ENCODE peak calls at places on chromosomes 13 and 19, in nine cellular contexts. V is SJCRH30, C is cardiac muscle cell, K is PC-9, U is heart right ventricle, L is psoas muscle, G is tibial nerve, H is lower leg skin, X is IMR-90. B is an unnamed sample.

GRCh38 chr13:51844862-51845573 is at the start of gene TMEM272:
- DNase-seq in U (peak), V (peak), C (peak), L (peak), G (no peak), K (peak), H (no peak), X (peak), B (peak)

GRCh38 chr19:44371815-44372480 is 15.5 kb upstream of the ZNF112 start:
- DNase-seq in U (no peak), K (no peak), V (no peak), C (no peak), X (no peak), H (no peak), L (no peak), G (no peak), B (no peak)

GRCh38 chr19:41479757-41480191 is 36.8 kb downstream of the ERICH4 start:
- DNase-seq in X (no peak), V (peak), C (peak), K (peak), G (no peak), L (peak), U (peak), H (no peak), B (peak)

GRCh38 chr13:45231722-45232121 is 30.9 kb upstream of the KCTD4 start:
- DNase-seq in H (no peak), V (no peak), C (peak), L (no peak), X (peak), U (no peak), K (no peak), G (no peak), B (peak)

GRCh38 chr13:39900106-39900750 is 244.8 kb downstream of the COG6 start:
- DNase-seq in K (no peak), H (no peak), L (no peak), G (no peak), V (no peak), C (peak), U (no peak), X (peak), B (no peak)

GRCh38 chr13:40609972-40610726 is 56.3 kb downstream of the FOXO1 start:
- DNase-seq in C (no peak), V (no peak), X (no peak), U (no peak), K (peak), G (no peak), H (no peak), L (no peak), B (no peak)

GRCh38 chr19:3175761-3176714 is 2.5 kb upstream of the S1PR4 start:
- DNase-seq in U (no peak), V (no peak), H (no peak), K (peak), C (no peak), L (no peak), G (no peak), X (peak), B (peak)

GRCh38 chr13:113548171-113548641 is 36.3 kb upstream of the TFDP1 start:
- DNase-seq in L (no peak), V (no peak), U (no peak), C (peak), X (no peak), G (no peak), K (no peak), H (peak), B (no peak)

GRCh38 chr13:51419015-51419636 is 33.7 kb downstream of the INTS6 start:
- DNase-seq in X (no peak), H (no peak), K (no peak), U (no peak), G (no peak), V (no peak), L (no peak), C (no peak), B (no peak)

GRCh38 chr19:31946491-31946890 is 398.9 kb upstream of the ZNF507 start:
- DNase-seq in H (no peak), L (no peak), U (peak), V (peak), C (no peak), G (peak), K (no peak), X (no peak), B (no peak)

GRCh38 chr19:42420055-42420544 is 7.1 kb downstream of the LIPE start:
- DNase-seq in H (no peak), V (no peak), C (peak), U (peak), G (no peak), K (no peak), X (peak), L (no peak), B (peak)

GRCh38 chr13:76677047-76677446 is 209.2 kb downstream of the KCTD12 start:
- DNase-seq in H (no peak), U (peak), K (no peak), X (peak), C (peak), L (peak), G (peak), V (peak), B (peak)

GRCh38 chr13:68810660-68811059 is 1297.0 kb upstream of the ATXN8OS start:
- DNase-seq in H (no peak), C (no peak), G (no peak), U (no peak), V (no peak), K (no peak), L (no peak), X (no peak), B (no peak)

GRCh38 chr13:82803341-82803740 is 1078.9 kb downstream of the SLITRK1 start:
- DNase-seq in U (no peak), L (no peak), H (no peak), X (no peak), V (no peak), C (peak), K (no peak), G (no peak), B (peak)

GRCh38 chr19:4123615-4124568 is at the start of gene MAP2K2:
- DNase-seq in L (peak), H (peak), X (peak), C (peak), G (peak), V (peak), K (peak), U (peak), B (peak)

GRCh38 chr19:18282021-18282787 is 782 bp upstream of the JUND start:
- DNase-seq in X (no peak), H (peak), G (no peak), U (peak), V (peak), K (no peak), L (no peak), C (no peak), B (no peak)

GRCh38 chr19:798415-799075 is 1.3 kb downstream of the PTBP1 start:
- DNase-seq in U (no peak), K (no peak), X (no peak), C (no peak), G (no peak), V (no peak), L (peak), H (no peak), B (peak)

GRCh38 chr19:37128821-37129177 is 43.7 kb downstream of the ZNF585A start:
- DNase-seq in C (no peak), H (no peak), G (no peak), K (no peak), V (no peak), L (no peak), X (no peak), U (no peak), B (no peak)

DNA sequence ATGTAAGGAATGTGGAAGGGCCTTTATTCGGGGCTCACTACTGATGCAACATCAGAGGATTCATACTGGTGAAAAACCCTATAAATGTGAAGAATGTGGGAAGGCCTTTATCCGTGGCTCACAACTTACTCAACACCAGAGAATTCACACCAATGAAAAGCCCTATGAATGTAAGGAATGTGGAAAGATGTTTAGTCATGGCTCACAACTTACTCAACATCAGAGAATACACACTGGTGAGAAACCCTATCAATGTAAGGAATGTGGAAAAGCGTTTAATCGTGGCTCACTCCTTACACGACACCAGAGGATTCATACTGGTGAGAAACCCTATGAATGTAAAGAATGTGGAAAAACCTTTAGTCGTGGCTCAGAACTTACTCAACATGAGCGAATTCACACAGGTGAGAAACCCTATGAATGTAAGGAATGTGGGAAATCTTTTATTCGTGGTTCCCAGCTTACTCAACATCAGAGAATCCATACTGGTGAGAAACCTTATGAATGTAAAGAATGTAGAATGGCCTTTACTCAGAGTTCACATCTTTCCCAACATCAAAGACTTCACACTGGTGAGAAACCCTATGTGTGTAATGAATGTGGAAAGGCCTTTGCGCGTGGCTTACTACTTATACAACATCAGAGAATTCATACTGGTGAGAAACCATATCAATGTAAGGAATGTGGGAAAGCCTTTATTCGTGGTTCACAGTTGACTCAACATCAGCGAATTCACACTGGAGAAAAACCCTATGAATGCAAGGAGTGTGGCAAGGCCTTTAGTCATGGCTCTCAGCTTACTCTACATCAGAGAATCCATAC is 44.3 kb downstream of the ZNF585A start:
- DNase-seq in V (no peak), U (no peak), H (no peak), C (no peak), G (no peak), X (no peak), K (no peak), L (no peak), B (no peak)
- H3K4me3 ChIP-seq in V (no peak), U (no peak), H (no peak), C (no peak), G (no peak), X (no peak), K (peak), L (no peak), B (no peak)

DNA sequence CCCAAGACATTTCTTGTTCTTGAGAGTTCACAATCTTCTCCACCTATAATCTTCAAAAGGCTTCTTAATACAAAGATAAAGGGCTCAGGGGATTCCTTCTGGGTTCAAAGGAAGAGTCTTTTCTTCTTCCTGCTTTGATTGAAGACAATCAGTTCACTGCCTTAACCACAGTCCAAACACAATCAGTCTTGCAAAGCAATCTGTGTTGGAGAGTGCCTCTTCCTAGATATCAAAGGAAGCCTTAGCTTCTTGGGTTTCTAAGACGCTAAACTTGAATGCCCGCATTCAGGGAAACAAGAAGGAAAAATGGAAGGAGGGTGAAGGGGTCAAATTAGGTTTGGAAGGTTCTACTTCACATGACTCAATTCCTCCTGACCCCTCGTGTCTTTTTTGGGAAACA is 27.2 kb downstream of the RANBP3 start:
- DNase-seq in L (no peak), X (no peak), U (no peak), G (no peak), K (no peak), H (no peak), C (no peak), V (no peak), B (no peak)
- H3K4me3 ChIP-seq in L (no peak), X (no peak), U (no peak), G (no peak), K (no peak), H (no peak), C (no peak), V (no peak), B (no peak)

GRCh38 chr13:30880756-30881155 is 25.3 kb upstream of the MEDAG start:
- DNase-seq in K (no peak), X (peak), C (peak), L (no peak), V (no peak), U (no peak), H (peak), G (no peak), B (peak)
- H3K4me3 ChIP-seq in K (no peak), X (no peak), C (no peak), L (no peak), V (no peak), U (no peak), H (no peak), G (no peak), B (no peak)

GRCh38 chr13:81602236-81602635 is 1261.3 kb upstream of the SPRY2 start:
- DNase-seq in X (no peak), V (no peak), C (no peak), G (no peak), U (no peak), L (no peak), H (no peak), K (no peak), B (no peak)
- H3K4me3 ChIP-seq in X (no peak), V (no peak), C (no peak), G (no peak), U (no peak), L (no peak), H (no peak), K (no peak), B (no peak)

DNA sequence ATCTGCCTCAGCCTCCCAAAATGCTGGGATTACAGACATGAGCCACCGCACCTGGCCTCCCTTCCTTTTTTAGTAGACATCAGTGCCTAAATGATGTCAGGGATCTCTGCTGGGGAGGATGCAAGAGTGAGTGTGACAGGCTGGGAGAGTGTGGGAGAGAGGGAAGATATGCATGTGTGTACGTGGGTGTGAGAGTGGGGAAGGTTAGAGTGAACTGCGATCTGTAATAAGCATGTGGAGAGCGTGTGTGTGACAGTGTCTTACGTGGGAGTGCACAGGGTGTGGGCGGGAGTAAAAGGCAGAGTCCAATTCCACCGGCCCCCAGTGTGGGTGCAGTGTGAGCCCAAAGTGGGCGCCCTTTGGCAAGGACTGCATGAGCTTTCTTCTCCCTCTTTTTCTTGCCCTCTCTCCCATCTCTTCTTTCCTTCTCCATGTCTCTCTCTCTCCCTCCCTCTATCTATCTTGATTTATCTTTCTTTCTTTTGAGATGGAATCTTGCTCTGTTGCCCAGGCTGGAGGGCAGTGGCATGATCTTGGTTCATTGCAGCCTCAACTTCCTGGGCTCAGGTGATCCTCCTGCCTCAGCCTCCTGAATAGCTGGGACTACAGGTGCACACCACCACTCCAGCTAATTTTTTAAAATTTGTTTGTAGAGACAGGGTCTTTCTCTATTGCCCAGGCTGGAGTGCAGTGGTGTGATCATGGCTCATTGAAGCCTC is 893 bp upstream of the NPHS1 start:
- DNase-seq in K (no peak), H (no peak), U (no peak), L (no peak), V (no peak), X (no peak), C (no peak), G (no peak), B (no peak)
- H3K4me3 ChIP-seq in K (no peak), H (no peak), U (no peak), L (no peak), V (no peak), X (no peak), C (no peak), G (no peak), B (no peak)

DNA sequence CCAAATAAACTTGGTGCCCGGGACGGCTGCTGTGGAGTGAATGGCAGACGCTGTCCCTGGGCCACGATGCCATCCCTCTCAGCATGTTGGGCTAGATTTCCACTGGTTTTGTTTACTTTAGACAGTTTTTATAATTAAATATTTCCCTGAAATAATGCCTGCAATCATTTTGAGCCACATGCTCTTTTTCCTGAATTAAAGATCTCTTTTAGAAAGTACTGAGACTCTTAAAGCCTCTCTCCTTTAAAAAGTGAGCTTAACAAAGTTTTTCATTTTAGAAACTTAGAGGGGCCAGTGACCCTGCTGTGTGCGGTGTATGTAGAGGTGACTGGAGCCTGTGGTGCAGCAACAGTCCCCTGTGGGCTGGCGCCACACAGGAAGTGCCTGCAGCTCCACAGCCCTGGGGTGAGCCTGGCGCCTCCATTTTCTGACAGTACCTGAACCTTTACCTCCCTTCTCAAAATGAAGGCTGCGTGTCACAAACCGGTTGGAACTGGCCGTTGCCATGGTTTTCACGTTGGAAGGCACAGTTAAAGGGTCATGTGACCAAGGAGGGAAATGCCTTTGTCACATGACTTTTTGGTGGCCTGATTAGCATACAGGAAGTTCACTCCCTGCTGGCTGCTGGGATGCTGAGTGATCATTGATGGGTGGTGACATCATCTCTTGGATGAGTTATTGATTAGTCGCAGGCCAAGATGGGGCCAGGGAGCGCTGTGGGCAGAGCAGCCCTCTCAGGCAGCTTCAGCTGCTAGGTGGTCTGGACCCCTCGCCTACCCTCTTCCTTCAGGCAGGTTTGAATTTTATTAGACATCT is 26.3 kb downstream of the TSSK6 start:
- DNase-seq in X (peak), L (peak), K (peak), C (peak), H (peak), U (peak), G (peak), V (peak), B (peak)
- H3K4me3 ChIP-seq in X (no peak), L (peak), K (no peak), C (no peak), H (no peak), U (peak), G (no peak), V (no peak), B (peak)

GRCh38 chr13:49935171-49936084 is 712 bp downstream of the SPRYD7 start:
- DNase-seq in H (no peak), X (peak), V (peak), C (peak), K (peak), U (no peak), L (peak), G (no peak), B (peak)

GRCh38 chr13:49936943-49937273 is 768 bp upstream of the SPRYD7 start:
- DNase-seq in G (no peak), L (no peak), X (no peak), H (no peak), K (no peak), V (peak), U (peak), C (peak), B (no peak)

GRCh38 chr13:49938921-49939320 is 2.8 kb upstream of the SPRYD7 start:
- DNase-seq in X (no peak), H (no peak), C (no peak), L (no peak), V (no peak), G (no peak), U (no peak), K (no peak), B (no peak)

GRCh38 chr13:49936085-49936942 is at the start of gene SPRYD7:
- DNase-seq in G (peak), C (peak), U (peak), V (peak), K (peak), L (peak), X (peak), H (peak), B (peak)

DNA sequence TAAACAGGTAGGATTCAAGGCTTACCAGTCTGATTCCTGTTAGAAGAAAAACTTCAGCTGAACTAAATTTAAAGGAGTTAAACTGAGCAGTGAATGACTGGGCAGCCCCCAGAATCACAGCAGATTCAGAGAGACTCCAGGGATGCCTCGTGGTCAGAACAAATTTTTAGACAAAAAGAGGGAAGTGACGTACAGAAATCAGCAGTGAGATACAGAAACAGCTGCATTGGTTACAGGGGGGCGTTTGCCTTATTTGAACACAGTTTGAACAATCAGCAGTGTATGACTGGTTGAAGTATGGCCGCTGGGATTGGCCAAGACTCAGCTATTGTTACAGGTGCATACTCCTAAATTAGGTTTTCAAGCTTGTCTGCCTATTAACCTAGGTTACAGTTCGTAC is 2.1 kb upstream of the SPRYD7 start:
- DNase-seq in G (no peak), V (peak), K (no peak), L (no peak), U (no peak), C (no peak), H (no peak), X (no peak), B (no peak)
- H3K4me3 ChIP-seq in G (no peak), V (no peak), K (no peak), L (no peak), U (no peak), C (no peak), H (no peak), X (no peak), B (no peak)